ENCODE peak calls at places on chromosomes 16 and 17, in seven cellular contexts. One of them, this sample, is unnamed.

GRCh38 chr17:27627514-27627913 is 3.5 kb upstream of the LGALS9 start:
- DNase-seq in fibroblast of lung: no peak
- DNase-seq in GM23248: no peak
- DNase-seq in foreskin fibroblast: no peak
- DNase-seq in IMR-90: no peak
- DNase-seq in esophagus squamous epithelium: no peak
- DNase-seq in A549: no peak
- DNase-seq in this sample: no peak

GRCh38 chr16:75372236-75372856 is 61.0 kb downstream of the CFDP1 start:
- DNase-seq in esophagus squamous epithelium: no peak
- DNase-seq in GM23248: peak; percentile 84
- DNase-seq in A549: no peak
- DNase-seq in foreskin fibroblast: peak; percentile 43
- DNase-seq in IMR-90: peak; percentile 59
- DNase-seq in fibroblast of lung: peak; percentile 75
- DNase-seq in this sample: peak; percentile 29

GRCh38 chr17:34886831-34887230 is 74.4 kb downstream of the CCT6B start:
- DNase-seq in fibroblast of lung: no peak
- DNase-seq in A549: no peak
- DNase-seq in foreskin fibroblast: no peak
- DNase-seq in GM23248: no peak
- DNase-seq in esophagus squamous epithelium: no peak
- DNase-seq in IMR-90: no peak
- DNase-seq in this sample: no peak

GRCh38 chr17:64380985-64381384 is 9.7 kb downstream of the PECAM1 start:
- DNase-seq in fibroblast of lung: no peak
- DNase-seq in GM23248: no peak
- DNase-seq in foreskin fibroblast: no peak
- DNase-seq in esophagus squamous epithelium: no peak
- DNase-seq in IMR-90: no peak
- DNase-seq in A549: no peak
- DNase-seq in this sample: no peak

GRCh38 chr17:21462259-21462658 is 86.1 kb downstream of the KCNJ12 start:
- DNase-seq in A549: no peak
- DNase-seq in GM23248: no peak
- DNase-seq in foreskin fibroblast: no peak
- DNase-seq in esophagus squamous epithelium: no peak
- DNase-seq in fibroblast of lung: no peak
- DNase-seq in IMR-90: no peak
- DNase-seq in this sample: no peak

GRCh38 chr17:81990836-81991683 is 13.6 kb downstream of the ASPSCR1 start:
- DNase-seq in esophagus squamous epithelium: no peak
- DNase-seq in foreskin fibroblast: no peak
- DNase-seq in IMR-90: no peak
- DNase-seq in fibroblast of lung: no peak
- DNase-seq in GM23248: no peak
- DNase-seq in A549: no peak
- DNase-seq in this sample: no peak

GRCh38 chr17:44069974-44070454 is 521 bp upstream of the G6PC3 start:
- DNase-seq in GM23248: peak; percentile 62
- DNase-seq in fibroblast of lung: peak; percentile 6
- DNase-seq in A549: peak; percentile 66
- DNase-seq in IMR-90: no peak
- DNase-seq in esophagus squamous epithelium: no peak
- DNase-seq in foreskin fibroblast: no peak
- DNase-seq in this sample: no peak

GRCh38 chr17:48052956-48053757 is 5.0 kb downstream of the NFE2L1 start:
- DNase-seq in esophagus squamous epithelium: no peak
- DNase-seq in GM23248: peak; percentile 45
- DNase-seq in foreskin fibroblast: peak; percentile 35
- DNase-seq in fibroblast of lung: no peak
- DNase-seq in IMR-90: peak; percentile 40
- DNase-seq in A549: no peak
- DNase-seq in this sample: no peak

GRCh38 chr17:39227364-39227919 is 1.7 kb upstream of the STAC2 start:
- DNase-seq in foreskin fibroblast: no peak
- DNase-seq in esophagus squamous epithelium: no peak
- DNase-seq in IMR-90: no peak
- DNase-seq in fibroblast of lung: no peak
- DNase-seq in A549: no peak
- DNase-seq in GM23248: no peak
- DNase-seq in this sample: no peak

GRCh38 chr17:9644910-9645751 is at the start of gene USP43:
- DNase-seq in foreskin fibroblast: no peak
- DNase-seq in esophagus squamous epithelium: no peak
- DNase-seq in A549: peak; percentile 47
- DNase-seq in IMR-90: no peak
- DNase-seq in fibroblast of lung: peak; percentile 32
- DNase-seq in GM23248: peak; percentile 31
- DNase-seq in this sample: peak; percentile 64

GRCh38 chr17:17382901-17383300 is 79.7 kb downstream of the NT5M start:
- DNase-seq in esophagus squamous epithelium: no peak
- DNase-seq in foreskin fibroblast: no peak
- DNase-seq in A549: no peak
- DNase-seq in IMR-90: no peak
- DNase-seq in fibroblast of lung: no peak
- DNase-seq in GM23248: no peak
- DNase-seq in this sample: no peak

GRCh38 chr17:65228734-65229390 is 91.7 kb downstream of the RGS9 start:
- DNase-seq in A549: no peak
- DNase-seq in GM23248: peak; percentile 34
- DNase-seq in fibroblast of lung: peak; percentile 91
- DNase-seq in foreskin fibroblast: peak; percentile 36
- DNase-seq in IMR-90: peak; percentile 22
- DNase-seq in esophagus squamous epithelium: no peak
- DNase-seq in this sample: peak; percentile 49

GRCh38 chr16:17283022-17283421 is 187.7 kb downstream of the XYLT1 start:
- DNase-seq in esophagus squamous epithelium: no peak
- DNase-seq in IMR-90: no peak
- DNase-seq in A549: no peak
- DNase-seq in fibroblast of lung: no peak
- DNase-seq in foreskin fibroblast: no peak
- DNase-seq in GM23248: no peak
- DNase-seq in this sample: no peak

GRCh38 chr17:75869282-75870141 is 8.9 kb downstream of the TRIM47 start:
- DNase-seq in GM23248: peak; percentile 84
- DNase-seq in A549: peak; percentile 56
- DNase-seq in fibroblast of lung: peak; percentile 40
- DNase-seq in esophagus squamous epithelium: no peak
- DNase-seq in foreskin fibroblast: peak; percentile 58
- DNase-seq in IMR-90: peak; percentile 84
- DNase-seq in this sample: peak; percentile 54

GRCh38 chr16:4111748-4112696 is 4.2 kb downstream of the ADCY9 start:
- DNase-seq in GM23248: peak; percentile 80
- DNase-seq in foreskin fibroblast: no peak
- DNase-seq in esophagus squamous epithelium: no peak
- DNase-seq in A549: no peak
- DNase-seq in fibroblast of lung: peak; percentile 23
- DNase-seq in IMR-90: peak; percentile 55
- DNase-seq in this sample: no peak

GRCh38 chr16:74607310-74607966 is 524 bp upstream of the GLG1 start:
- DNase-seq in fibroblast of lung: no peak
- DNase-seq in IMR-90: no peak
- DNase-seq in esophagus squamous epithelium: no peak
- DNase-seq in GM23248: no peak
- DNase-seq in foreskin fibroblast: no peak
- DNase-seq in A549: no peak
- DNase-seq in this sample: no peak

GRCh38 chr17:66578781-66579489 is 256.0 kb upstream of the CACNG5 start:
- DNase-seq in esophagus squamous epithelium: no peak
- DNase-seq in IMR-90: no peak
- DNase-seq in fibroblast of lung: no peak
- DNase-seq in A549: no peak
- DNase-seq in foreskin fibroblast: peak; percentile 21
- DNase-seq in GM23248: no peak
- DNase-seq in this sample: no peak

GRCh38 chr16:84633622-84634021 is 14.7 kb upstream of the KLHL36 start:
- DNase-seq in GM23248: no peak
- DNase-seq in A549: no peak
- DNase-seq in foreskin fibroblast: no peak
- DNase-seq in IMR-90: no peak
- DNase-seq in fibroblast of lung: no peak
- DNase-seq in esophagus squamous epithelium: no peak
- DNase-seq in this sample: no peak

GRCh38 chr16:610513-611381 is 20.0 kb upstream of the WFIKKN1 start:
- DNase-seq in GM23248: peak; percentile 52
- DNase-seq in A549: no peak
- DNase-seq in esophagus squamous epithelium: no peak
- DNase-seq in IMR-90: no peak
- DNase-seq in fibroblast of lung: peak; percentile 18
- DNase-seq in foreskin fibroblast: no peak
- DNase-seq in this sample: peak; percentile 78

DNA sequence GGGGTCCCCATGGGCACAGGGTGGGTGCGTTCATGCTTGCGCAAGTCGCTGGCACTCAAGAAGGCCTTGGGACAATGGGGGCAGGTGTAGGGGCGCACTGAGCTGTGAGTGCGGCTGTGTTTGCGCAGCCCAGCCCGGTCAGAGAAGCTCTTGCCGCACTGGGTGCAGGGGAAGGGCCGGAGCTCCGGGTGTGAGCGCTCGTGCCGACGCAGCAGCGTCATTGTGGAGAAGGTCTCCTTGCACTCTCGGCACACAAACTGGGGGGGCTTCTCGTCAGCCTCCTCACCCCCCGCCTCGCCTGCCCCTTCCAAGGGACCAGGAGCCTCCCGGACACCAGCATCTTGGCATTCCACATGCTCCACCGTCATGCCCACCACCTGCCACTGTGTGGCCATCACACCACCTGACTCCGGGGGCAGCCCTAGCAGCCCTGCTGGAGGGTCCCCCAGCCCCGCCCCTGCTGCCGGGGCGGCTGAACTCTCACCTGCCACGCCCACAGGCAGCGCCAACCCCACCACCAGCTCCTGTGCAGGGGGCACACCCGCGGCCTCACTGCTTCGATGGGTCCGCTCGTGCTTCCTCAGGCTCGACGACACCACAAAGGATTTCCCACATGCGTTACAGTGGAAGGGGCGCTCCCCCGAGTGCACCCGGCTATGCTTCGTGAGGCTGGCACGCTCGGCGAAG is 12.8 kb downstream of the ZNF668 start:
- DNase-seq in IMR-90: no peak
- DNase-seq in esophagus squamous epithelium: no peak
- DNase-seq in A549: no peak
- DNase-seq in GM23248: no peak
- DNase-seq in fibroblast of lung: no peak
- DNase-seq in foreskin fibroblast: no peak
- DNase-seq in this sample: no peak
- H3K4me3 ChIP-seq in IMR-90: no peak overlapping the region
- H3K4me3 ChIP-seq in esophagus squamous epithelium: no peak overlapping the region
- H3K4me3 ChIP-seq in A549: no peak overlapping the region
- H3K4me3 ChIP-seq in GM23248: no peak overlapping the region
- H3K4me3 ChIP-seq in fibroblast of lung: no peak overlapping the region
- H3K4me3 ChIP-seq in foreskin fibroblast: no peak overlapping the region
- H3K4me3 ChIP-seq in this sample: no peak overlapping the region

DNA sequence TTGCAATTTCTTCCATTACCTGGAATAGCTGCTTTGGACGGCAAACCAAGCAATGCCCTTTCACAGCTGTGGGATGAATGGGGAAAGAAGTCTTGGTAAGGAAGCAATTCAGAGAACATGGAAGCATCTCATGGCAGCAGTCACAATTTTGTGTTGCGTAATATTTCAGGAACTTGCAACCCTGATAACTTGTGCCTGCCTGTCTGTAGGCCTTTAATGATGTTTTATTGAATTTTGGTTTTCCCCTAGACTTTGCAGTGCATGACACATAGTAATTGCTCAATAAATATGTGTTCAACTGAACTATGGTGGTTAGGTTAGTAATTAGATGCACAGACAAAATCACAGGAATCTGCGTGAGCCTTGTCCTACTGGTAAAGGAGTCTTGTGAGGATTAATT is 439.5 kb downstream of the WWOX start:
- DNase-seq in foreskin fibroblast: no peak
- DNase-seq in esophagus squamous epithelium: no peak
- DNase-seq in A549: no peak
- DNase-seq in IMR-90: no peak
- DNase-seq in fibroblast of lung: no peak
- DNase-seq in GM23248: no peak
- DNase-seq in this sample: peak; percentile 81
- H3K4me3 ChIP-seq in foreskin fibroblast: no peak overlapping the region
- H3K4me3 ChIP-seq in esophagus squamous epithelium: no peak overlapping the region
- H3K4me3 ChIP-seq in A549: no peak overlapping the region
- H3K4me3 ChIP-seq in IMR-90: no peak overlapping the region
- H3K4me3 ChIP-seq in fibroblast of lung: no peak overlapping the region
- H3K4me3 ChIP-seq in GM23248: no peak overlapping the region
- H3K4me3 ChIP-seq in this sample: no peak overlapping the region

GRCh38 chr17:57142925-57143324 is 57.9 kb downstream of the AKAP1 start:
- DNase-seq in A549: no peak
- DNase-seq in fibroblast of lung: peak; percentile 65
- DNase-seq in GM23248: peak; percentile 44
- DNase-seq in foreskin fibroblast: peak; percentile 68
- DNase-seq in esophagus squamous epithelium: no peak
- DNase-seq in IMR-90: no peak
- DNase-seq in this sample: no peak
- H3K4me3 ChIP-seq in A549: no peak overlapping the region
- H3K4me3 ChIP-seq in fibroblast of lung: no peak overlapping the region
- H3K4me3 ChIP-seq in GM23248: no peak overlapping the region
- H3K4me3 ChIP-seq in foreskin fibroblast: no peak overlapping the region
- H3K4me3 ChIP-seq in esophagus squamous epithelium: no peak overlapping the region
- H3K4me3 ChIP-seq in IMR-90: no peak overlapping the region
- H3K4me3 ChIP-seq in this sample: no peak overlapping the region

GRCh38 chr16:81778231-81778630 is 860 bp upstream of the PLCG2 start:
- DNase-seq in foreskin fibroblast: no peak
- DNase-seq in GM23248: no peak
- DNase-seq in A549: no peak
- DNase-seq in IMR-90: no peak
- DNase-seq in esophagus squamous epithelium: no peak
- DNase-seq in fibroblast of lung: no peak
- DNase-seq in this sample: no peak

GRCh38 chr16:81778861-81779539 is at the start of gene PLCG2:
- DNase-seq in GM23248: peak; percentile 61
- DNase-seq in fibroblast of lung: peak; percentile 38
- DNase-seq in foreskin fibroblast: peak; percentile 18
- DNase-seq in A549: peak; percentile 67
- DNase-seq in esophagus squamous epithelium: peak; percentile 26
- DNase-seq in IMR-90: no peak
- DNase-seq in this sample: peak; percentile 33

GRCh38 chr16:81784042-81784785 is 5.1 kb downstream of the PLCG2 start:
- DNase-seq in foreskin fibroblast: no peak
- DNase-seq in IMR-90: no peak
- DNase-seq in GM23248: no peak
- DNase-seq in esophagus squamous epithelium: no peak
- DNase-seq in A549: no peak
- DNase-seq in fibroblast of lung: no peak
- DNase-seq in this sample: no peak

GRCh38 chr16:81779540-81780320 is 639 bp downstream of the PLCG2 start:
- DNase-seq in foreskin fibroblast: no peak
- DNase-seq in fibroblast of lung: peak; percentile 8
- DNase-seq in IMR-90: no peak
- DNase-seq in A549: peak; percentile 48
- DNase-seq in GM23248: peak; percentile 16
- DNase-seq in esophagus squamous epithelium: no peak
- DNase-seq in this sample: no peak

DNA sequence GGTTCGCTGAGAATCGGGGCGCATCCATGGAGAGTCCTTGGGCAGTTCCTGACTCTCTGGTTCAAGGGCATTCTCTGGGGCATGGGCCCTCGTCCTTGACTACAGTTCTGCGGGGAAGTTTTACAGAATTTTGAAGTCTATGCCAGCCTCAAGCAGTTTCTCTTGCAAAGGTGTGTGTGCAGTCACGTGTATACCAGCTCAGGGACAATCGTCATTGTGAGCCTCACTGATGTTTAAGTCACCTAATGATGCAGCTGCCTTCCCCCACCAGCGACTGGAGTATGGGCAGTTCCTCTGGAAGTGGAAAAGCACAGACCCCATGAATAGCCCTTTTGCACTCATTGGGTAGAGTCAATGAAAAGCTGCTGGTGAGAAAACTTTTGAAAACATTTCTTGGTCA is 1.3 kb downstream of the PLCG2 start:
- DNase-seq in foreskin fibroblast: no peak
- DNase-seq in GM23248: no peak
- DNase-seq in esophagus squamous epithelium: no peak
- DNase-seq in IMR-90: no peak
- DNase-seq in A549: no peak
- DNase-seq in fibroblast of lung: no peak
- DNase-seq in this sample: no peak
- H3K4me3 ChIP-seq in foreskin fibroblast: no peak overlapping the region
- H3K4me3 ChIP-seq in GM23248: no peak overlapping the region
- H3K4me3 ChIP-seq in esophagus squamous epithelium: no peak overlapping the region
- H3K4me3 ChIP-seq in IMR-90: no peak overlapping the region
- H3K4me3 ChIP-seq in A549: no peak overlapping the region
- H3K4me3 ChIP-seq in fibroblast of lung: no peak overlapping the region
- H3K4me3 ChIP-seq in this sample: no peak overlapping the region